ENCODE peak calls at places on chromosome 1, in seven cellular contexts. One of them, this sample, is unnamed.
A peak's percentile ranks its signal among the peaks of the same experiment; 100 is the strongest.

GRCh38 chr1:95086949-95087533 is 14.3 kb upstream of the ALG14 start:
- DNase-seq in heart left ventricle: peak; percentile 59
- DNase-seq in H54: peak; percentile 65
- DNase-seq in NCI-H524: no peak
- DNase-seq in GM12892: no peak
- DNase-seq in glutamatergic neuron: no peak
- DNase-seq in H1: no peak
- DNase-seq in this sample: no peak

GRCh38 chr1:117368116-117369108 is 1.2 kb downstream of the MAN1A2 start:
- DNase-seq in NCI-H524: peak; percentile 35
- DNase-seq in glutamatergic neuron: no peak
- DNase-seq in H1: no peak
- DNase-seq in heart left ventricle: no peak
- DNase-seq in H54: no peak
- DNase-seq in GM12892: no peak
- DNase-seq in this sample: no peak

GRCh38 chr1:1835546-1835945 is 55.3 kb downstream of the GNB1 start:
- DNase-seq in glutamatergic neuron: no peak
- DNase-seq in NCI-H524: no peak
- DNase-seq in heart left ventricle: no peak
- DNase-seq in H54: no peak
- DNase-seq in GM12892: no peak
- DNase-seq in H1: no peak
- DNase-seq in this sample: no peak

GRCh38 chr1:25001125-25001915 is 71.2 kb upstream of the RUNX3 start:
- DNase-seq in glutamatergic neuron: no peak
- DNase-seq in H54: no peak
- DNase-seq in GM12892: no peak
- DNase-seq in heart left ventricle: no peak
- DNase-seq in H1: no peak
- DNase-seq in NCI-H524: no peak
- DNase-seq in this sample: no peak

GRCh38 chr1:95230256-95230655 is 3.8 kb upstream of the RWDD3 start:
- DNase-seq in glutamatergic neuron: no peak
- DNase-seq in heart left ventricle: no peak
- DNase-seq in H1: no peak
- DNase-seq in H54: no peak
- DNase-seq in GM12892: no peak
- DNase-seq in NCI-H524: no peak
- DNase-seq in this sample: no peak

GRCh38 chr1:119075614-119076013 is 64.8 kb downstream of the WARS2 start:
- DNase-seq in H1: no peak
- DNase-seq in GM12892: no peak
- DNase-seq in NCI-H524: no peak
- DNase-seq in H54: peak; percentile 14
- DNase-seq in glutamatergic neuron: no peak
- DNase-seq in heart left ventricle: no peak
- DNase-seq in this sample: no peak

GRCh38 chr1:87730274-87731222 is 401.9 kb downstream of the LMO4 start:
- DNase-seq in heart left ventricle: no peak
- DNase-seq in glutamatergic neuron: no peak
- DNase-seq in NCI-H524: no peak
- DNase-seq in GM12892: no peak
- DNase-seq in H1: no peak
- DNase-seq in H54: no peak
- DNase-seq in this sample: no peak

GRCh38 chr1:167878372-167879160 is 35.4 kb downstream of the ADCY10 start:
- DNase-seq in glutamatergic neuron: no peak
- DNase-seq in NCI-H524: no peak
- DNase-seq in H1: no peak
- DNase-seq in heart left ventricle: no peak
- DNase-seq in H54: no peak
- DNase-seq in GM12892: no peak
- DNase-seq in this sample: no peak

GRCh38 chr1:16398371-16398953 is 31.4 kb downstream of the SZRD1 start:
- DNase-seq in H1: no peak
- DNase-seq in H54: no peak
- DNase-seq in GM12892: no peak
- DNase-seq in heart left ventricle: no peak
- DNase-seq in NCI-H524: peak; percentile 98
- DNase-seq in glutamatergic neuron: peak; percentile 60
- DNase-seq in this sample: no peak

GRCh38 chr1:38062361-38063288 is 16.0 kb upstream of the POU3F1 start:
- DNase-seq in H54: no peak
- DNase-seq in heart left ventricle: no peak
- DNase-seq in glutamatergic neuron: no peak
- DNase-seq in NCI-H524: peak; percentile 64
- DNase-seq in H1: no peak
- DNase-seq in GM12892: no peak
- DNase-seq in this sample: no peak

GRCh38 chr1:223378754-223379153 is 14.5 kb upstream of the CCDC185 start:
- DNase-seq in H1: no peak
- DNase-seq in H54: no peak
- DNase-seq in glutamatergic neuron: no peak
- DNase-seq in GM12892: no peak
- DNase-seq in NCI-H524: peak; percentile 45
- DNase-seq in heart left ventricle: no peak
- DNase-seq in this sample: no peak

GRCh38 chr1:3022511-3022973 is 1.3 kb downstream of the ACTRT2 start:
- DNase-seq in GM12892: no peak
- DNase-seq in glutamatergic neuron: no peak
- DNase-seq in NCI-H524: no peak
- DNase-seq in H54: no peak
- DNase-seq in H1: no peak
- DNase-seq in heart left ventricle: no peak
- DNase-seq in this sample: no peak